ENCODE peak calls at places on chromosomes 13 and 19, in seven cellular contexts. L is CD8-positive, alpha-beta T cell; H is right atrium auricular region; F is thoracic aorta; M is neural progenitor cell; Q is fibroblast of lung; R is DND-41. O is an unnamed sample. For H3K4me1, the result is how much of the 10 kb centered on the place peaks cover.

GRCh38 chr13:48094404-48094780 is 512 bp downstream of the MED4 start:
- DNase-seq in L (no peak), H (no peak), F (no peak), M (peak), Q (peak), R (no peak), O (no peak)

GRCh38 chr19:12779162-12779993 is 4.0 kb upstream of the HOOK2 start:
- DNase-seq in L (no peak), H (peak), F (no peak), M (peak), Q (peak), R (peak), O (no peak)

GRCh38 chr13:110014719-110015118 is 228.3 kb upstream of the IRS2 start:
- DNase-seq in L (no peak), H (no peak), F (no peak), M (no peak), Q (peak), R (no peak), O (no peak)

GRCh38 chr19:44476559-44477408 is 23.5 kb downstream of the ZNF180 start:
- DNase-seq in L (no peak), H (no peak), F (no peak), M (peak), Q (peak), R (no peak), O (no peak)

GRCh38 chr13:20988033-20988908 is 73.1 kb downstream of the LATS2 start:
- DNase-seq in L (no peak), H (peak), F (no peak), M (no peak), Q (no peak), R (no peak), O (no peak)

GRCh38 chr19:29683009-29683408 is 17.7 kb downstream of the PLEKHF1 start:
- DNase-seq in L (no peak), H (no peak), F (no peak), M (peak), Q (no peak), R (no peak), O (no peak)

GRCh38 chr19:23916991-23917390 is 2.3 kb downstream of the ZNF726 start:
- DNase-seq in L (no peak), H (no peak), F (no peak), M (no peak), Q (peak), R (no peak), O (no peak)

GRCh38 chr19:51507640-51508058 is 6.0 kb upstream of the SIGLEC12 start:
- DNase-seq in L (no peak), H (no peak), F (no peak), M (no peak), Q (no peak), R (no peak), O (no peak)

GRCh38 chr19:18633321-18633720 is 3.5 kb upstream of the KLHL26 start:
- DNase-seq in L (no peak), H (no peak), F (no peak), M (no peak), Q (no peak), R (no peak), O (no peak)

GRCh38 chr19:15144046-15144646 is 36.9 kb downstream of the SYDE1 start:
- DNase-seq in L (no peak), H (no peak), F (no peak), M (no peak), Q (no peak), R (no peak), O (no peak)

GRCh38 chr19:28239270-28239669 is 973.7 kb downstream of the UQCRFS1 start:
- DNase-seq in L (no peak), H (no peak), F (no peak), M (peak), Q (no peak), R (peak), O (no peak)

GRCh38 chr13:44373601-44374347 is at the start of gene SERP2:
- DNase-seq in L (no peak), H (no peak), F (no peak), M (peak), Q (peak), R (no peak), O (peak)

GRCh38 chr13:106772202-106772601 is 204.3 kb upstream of the ARGLU1 start:
- DNase-seq in L (no peak), H (no peak), F (no peak), M (no peak), Q (no peak), R (no peak), O (no peak)

GRCh38 chr19:45076029-45076850 is at the start of gene ZNF296:
- DNase-seq in L (peak), H (peak), F (no peak), M (peak), Q (peak), R (no peak), O (peak)

GRCh38 chr19:15210323-15210774 is 9.6 kb upstream of the NOTCH3 start:
- DNase-seq in L (no peak), H (peak), F (peak), M (no peak), Q (peak), R (no peak), O (peak)

GRCh38 chr19:46065486-46065885 is 24.7 kb upstream of the IGFL4 start:
- DNase-seq in L (no peak), H (no peak), F (no peak), M (no peak), Q (peak), R (no peak), O (no peak)

GRCh38 chr13:74868044-74868443 is 613.9 kb downstream of the TBC1D4 start:
- DNase-seq in L (no peak), H (no peak), F (no peak), M (no peak), Q (no peak), R (no peak), O (no peak)

GRCh38 chr13:113452942-113453901 is at the start of gene ADPRHL1:
- DNase-seq in L (no peak), H (peak), F (no peak), M (no peak), Q (no peak), R (no peak), O (peak)

GRCh38 chr19:35247526-35248309 is 1.1 kb upstream of the LSR start:
- DNase-seq in L (peak), H (peak), F (no peak), M (peak), Q (no peak), R (no peak), O (peak)

GRCh38 chr13:32267836-32268439 is 47.2 kb downstream of the ZAR1L start:
- DNase-seq in L (peak), H (no peak), F (no peak), M (peak), Q (no peak), R (peak), O (peak)

GRCh38 chr19:12867120-12868099 is 13.8 kb downstream of the DNASE2 start:
- DNase-seq in L (peak), H (no peak), F (no peak), M (peak), Q (peak), R (peak), O (peak)

GRCh38 chr13:97328222-97328790 is 105.7 kb upstream of the RAP2A start:
- DNase-seq in L (no peak), H (no peak), F (no peak), M (peak), Q (peak), R (no peak), O (no peak)

GRCh38 chr13:20856650-20857049 is 45.9 kb downstream of the XPO4 start:
- DNase-seq in L (no peak), H (no peak), F (no peak), M (no peak), Q (no peak), R (no peak), O (no peak)

GRCh38 chr13:109345433-109345941 is 440.9 kb downstream of the IRS2 start:
- DNase-seq in L (no peak), H (no peak), F (no peak), M (no peak), Q (peak), R (no peak), O (no peak)

GRCh38 chr19:9406798-9407352 is 28.5 kb downstream of the ZNF266 start:
- DNase-seq in L (peak), H (peak), F (no peak), M (no peak), Q (peak), R (no peak), O (peak)

GRCh38 chr19:32748948-32749347 is 29.4 kb downstream of the TDRD12 start:
- DNase-seq in L (no peak), H (no peak), F (no peak), M (no peak), Q (no peak), R (no peak), O (no peak)

GRCh38 chr13:75761373-75761772 is 125.2 kb downstream of the LMO7 start:
- DNase-seq in L (no peak), H (no peak), F (no peak), M (no peak), Q (peak), R (no peak), O (no peak)

GRCh38 chr19:1315470-1316166 is 29.9 kb downstream of the EFNA2 start:
- DNase-seq in L (peak), H (no peak), F (no peak), M (peak), Q (peak), R (peak), O (peak)

GRCh38 chr19:9139609-9140158 is 513 bp upstream of the ZNF317 start:
- DNase-seq in L (no peak), H (peak), F (no peak), M (no peak), Q (peak), R (no peak), O (no peak)

GRCh38 chr13:21465710-21466160 is 6.6 kb upstream of the ZDHHC20 start:
- DNase-seq in L (no peak), H (no peak), F (no peak), M (peak), Q (no peak), R (no peak), O (peak)

GRCh38 chr13:94154362-94154761 is 325.1 kb downstream of the DCT start:
- DNase-seq in L (no peak), H (no peak), F (no peak), M (no peak), Q (peak), R (no peak), O (no peak)

GRCh38 chr19:5152767-5153532 is 184.0 kb downstream of the KDM4B start:
- DNase-seq in L (no peak), H (no peak), F (no peak), M (no peak), Q (no peak), R (no peak), O (peak)

GRCh38 chr19:7383284-7383683 is 34.5 kb downstream of the ARHGEF18 start:
- DNase-seq in L (no peak), H (no peak), F (no peak), M (no peak), Q (no peak), R (no peak), O (no peak)

GRCh38 chr19:17159466-17160393 is 55.4 kb upstream of the USE1 start:
- DNase-seq in L (no peak), H (no peak), F (no peak), M (no peak), Q (peak), R (no peak), O (no peak)

GRCh38 chr13:99313473-99313872 is 6.3 kb upstream of the GPR183 start:
- DNase-seq in L (no peak), H (no peak), F (no peak), M (peak), Q (no peak), R (no peak), O (no peak)

GRCh38 chr13:45367358-45367757 is 26.4 kb upstream of the TPT1 start:
- DNase-seq in L (peak), H (peak), F (peak), M (no peak), Q (peak), R (peak), O (peak)

GRCh38 chr13:107374038-107374437 is 806.1 kb upstream of the ARGLU1 start:
- DNase-seq in L (no peak), H (no peak), F (no peak), M (no peak), Q (no peak), R (no peak), O (no peak)

GRCh38 chr13:104422668-104423067 is 1356.5 kb upstream of the SLC10A2 start:
- DNase-seq in L (no peak), H (no peak), F (no peak), M (no peak), Q (no peak), R (no peak), O (no peak)

GRCh38 chr13:104431895-104432294 is 1365.7 kb upstream of the SLC10A2 start:
- DNase-seq in L (no peak), H (no peak), F (no peak), M (no peak), Q (no peak), R (no peak), O (no peak)

GRCh38 chr13:104426435-104426834 is 1360.2 kb upstream of the SLC10A2 start:
- DNase-seq in L (no peak), H (no peak), F (no peak), M (no peak), Q (no peak), R (no peak), O (no peak)
- H3K4me1 ChIP-seq in L (under half), H (under half), F (under half), M (under half), Q (under half), R (under half), O (under half)

DNA sequence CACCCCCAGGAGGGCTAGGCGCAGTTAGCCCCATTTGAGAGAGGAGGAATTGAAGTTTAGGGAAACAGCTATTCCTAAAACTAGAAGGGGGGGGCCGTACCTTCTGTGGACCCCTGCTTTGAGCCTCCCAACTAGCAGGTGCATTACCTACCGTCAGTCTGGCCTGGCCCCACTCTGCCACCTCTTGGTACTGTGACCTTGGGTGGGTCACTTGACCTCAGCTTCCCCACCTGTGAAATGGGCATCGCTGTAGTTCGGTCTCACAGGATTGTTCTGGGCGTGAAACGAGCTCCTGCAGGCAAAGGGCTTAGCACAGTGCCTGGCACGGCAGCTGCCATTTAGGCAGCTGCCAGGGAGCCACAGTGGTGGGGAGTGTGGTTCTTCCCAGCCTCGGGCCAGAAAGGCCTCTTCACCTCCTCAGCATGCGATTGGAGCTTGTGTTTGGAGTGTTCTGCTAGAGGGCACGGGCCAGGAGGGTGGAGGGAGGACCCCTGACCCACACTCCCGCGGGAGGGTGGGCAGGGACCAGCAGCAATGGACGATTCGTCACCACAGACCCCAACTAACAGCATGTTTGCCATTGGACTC is 32.0 kb downstream of the CAPN12 start:
- DNase-seq in L (no peak), H (no peak), F (no peak), M (no peak), Q (no peak), R (no peak), O (no peak)
- H3K4me1 ChIP-seq in L (under half), H (under half), F (half or more), M (under half), Q (half or more), R (under half), O (under half)

DNA sequence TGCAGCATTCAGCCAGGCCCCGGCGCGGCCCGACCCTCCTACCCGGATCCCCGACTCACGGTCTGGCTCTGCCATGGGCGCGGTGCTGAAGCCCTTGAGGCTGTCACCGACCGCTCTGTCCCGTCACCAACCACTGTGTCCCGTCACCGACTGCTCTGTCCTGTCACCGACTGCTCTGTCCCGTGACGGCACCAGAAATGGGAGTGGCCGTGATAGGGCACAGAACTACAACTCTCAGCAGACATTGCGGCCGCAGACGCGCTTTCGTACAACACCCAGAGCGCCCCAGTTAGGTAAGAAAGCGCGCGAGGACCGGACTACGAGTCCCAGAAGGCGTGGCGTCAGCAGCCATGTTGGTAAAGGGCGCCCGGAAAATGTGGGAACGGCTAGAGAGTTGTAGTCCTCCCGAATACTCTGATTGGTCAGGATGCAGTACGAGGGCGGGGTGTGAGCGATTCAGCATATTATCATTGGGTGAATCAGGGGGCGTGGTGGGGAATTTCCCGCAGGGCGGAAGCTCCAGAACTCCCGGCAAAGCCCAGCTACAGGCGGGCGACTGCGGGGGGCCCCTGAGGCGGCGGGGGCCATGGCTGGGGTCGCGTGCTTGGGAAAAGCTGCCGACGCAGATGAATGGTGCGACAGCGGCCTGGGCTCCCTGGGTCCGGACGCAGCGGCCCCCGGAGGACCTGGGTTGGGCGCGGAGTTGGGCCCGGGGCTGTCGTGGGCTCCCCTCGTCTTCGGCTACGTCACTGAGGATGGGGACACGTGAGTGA is at the start of the genes NFKBIB and SIRT2:
- DNase-seq in L (peak), H (peak), F (peak), M (peak), Q (peak), R (peak), O (peak)
- H3K4me1 ChIP-seq in L (under half), H (under half), F (under half), M (under half), Q (under half), R (under half), O (under half)

DNA sequence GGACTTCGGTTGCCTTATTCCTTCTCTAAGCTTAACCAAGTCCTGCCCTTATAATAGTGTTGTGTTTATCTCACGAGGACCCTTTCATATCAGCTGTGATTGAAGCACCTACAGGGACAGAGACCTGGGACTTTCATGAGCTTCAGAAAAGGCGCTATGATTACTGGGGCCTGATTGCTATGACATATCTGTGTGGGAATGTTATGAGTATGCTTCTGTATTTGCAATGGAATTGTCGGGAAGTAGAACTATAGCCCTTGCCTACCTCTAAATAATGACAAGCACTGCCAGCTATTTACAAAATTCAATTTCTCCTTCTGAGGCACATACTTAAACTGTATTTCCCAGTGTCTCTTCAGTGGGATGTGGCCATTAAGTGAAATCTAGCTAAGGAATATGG is 191.5 kb downstream of the LHFPL6 start:
- DNase-seq in L (no peak), H (no peak), F (no peak), M (no peak), Q (no peak), R (no peak), O (no peak)
- H3K4me1 ChIP-seq in L (under half), H (under half), F (half or more), M (under half), Q (under half), R (under half), O (under half)

DNA sequence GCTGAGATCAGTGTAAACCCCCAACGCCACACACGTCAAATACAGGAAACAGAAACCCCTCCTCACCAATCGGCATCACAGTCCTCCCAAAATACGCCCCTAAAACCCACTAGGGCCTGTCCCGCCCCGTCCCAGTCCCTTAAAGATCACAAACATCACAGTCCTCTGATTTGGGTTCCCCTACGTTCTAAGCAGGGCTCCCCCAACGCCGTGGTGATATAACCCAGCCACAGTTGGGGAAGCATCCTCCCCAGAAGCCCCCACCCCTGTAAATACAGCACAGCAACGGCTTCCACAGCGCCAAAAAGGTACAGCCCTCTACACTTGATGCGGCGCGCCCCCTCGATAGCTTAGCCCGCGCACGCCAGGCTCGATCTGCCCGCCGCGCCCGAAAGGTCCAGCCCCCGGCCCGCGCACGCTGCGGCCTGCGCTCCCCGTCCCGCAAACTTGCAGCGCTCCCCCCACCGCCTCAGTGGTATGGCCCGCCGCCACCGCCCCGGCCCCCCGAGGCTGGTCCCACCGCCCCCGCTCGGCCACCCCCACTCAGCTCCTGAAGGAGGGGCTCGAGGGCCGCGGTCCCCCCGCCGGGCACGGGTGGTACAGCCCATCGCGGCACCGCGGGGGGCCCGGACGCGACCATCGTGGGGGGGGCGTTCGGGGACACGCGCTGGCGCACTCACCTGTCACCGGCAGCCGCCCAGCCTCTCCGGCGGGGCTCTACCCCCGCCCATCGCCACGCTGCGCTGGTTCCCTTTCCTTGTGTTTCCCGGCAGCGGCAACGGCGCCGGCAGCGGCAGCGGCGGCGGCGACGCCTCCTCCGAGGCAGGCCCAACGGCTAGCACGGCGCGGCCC is at the start of gene AKT2:
- DNase-seq in L (peak), H (peak), F (no peak), M (peak), Q (peak), R (peak), O (no peak)
- H3K4me1 ChIP-seq in L (under half), H (under half), F (under half), M (under half), Q (under half), R (under half), O (under half)

GRCh38 chr13:46664195-46664594 is 111.2 kb downstream of the LRCH1 start:
- DNase-seq in L (no peak), H (no peak), F (no peak), M (no peak), Q (no peak), R (no peak), O (no peak)
- H3K4me1 ChIP-seq in L (under half), H (under half), F (half or more), M (under half), Q (under half), R (under half), O (under half)

GRCh38 chr19:41226053-41226873 is 7.2 kb downstream of the AXL start:
- DNase-seq in L (peak), H (peak), F (peak), M (peak), Q (peak), R (no peak), O (peak)
- H3K4me1 ChIP-seq in L (under half), H (under half), F (half or more), M (under half), Q (half or more), R (under half), O (under half)

O was measured in upper lobe of right lung.